ENCODE peak calls at places on chromosomes 6 and 20, in six cellular contexts. M, X, G, H, Y and T are unnamed samples.
A peak's percentile ranks its signal among the peaks of the same experiment; 100 is the strongest.

GRCh38 chr6:139323511-139324445 is 32.0 kb upstream of the TXLNB start:
- DNase-seq in G (peak; percentile 76), Y (no peak), H (no peak), X (peak; percentile 70), M (peak; percentile 51), T (peak; percentile 75)

GRCh38 chr20:1321654-1321939 is 7.3 kb downstream of the SDCBP2 start:
- DNase-seq in M (no peak), Y (no peak), X (no peak), G (no peak), H (no peak), T (no peak)

GRCh38 chr6:43070028-43070632 is 6.0 kb upstream of the PTK7 start:
- DNase-seq in M (peak; percentile 76), X (no peak), Y (peak; percentile 61), G (no peak), H (no peak), T (peak; percentile 43)

GRCh38 chr6:85865665-85866372 is 223.1 kb upstream of the SYNCRIP start:
- DNase-seq in M (peak; percentile 56), Y (no peak), H (no peak), G (no peak), X (no peak), T (peak; percentile 11)

GRCh38 chr6:166032366-166033171 is 135.1 kb downstream of the TBXT start:
- DNase-seq in Y (no peak), M (peak; percentile 12), X (peak; percentile 76), G (no peak), H (no peak), T (peak; percentile 38)

GRCh38 chr6:11412011-11412424 is 125.5 kb upstream of the TMEM170B start:
- DNase-seq in M (no peak), H (no peak), G (no peak), X (no peak), Y (no peak), T (no peak)

GRCh38 chr6:17998442-17998841 is 11.0 kb upstream of the KIF13A start:
- DNase-seq in G (no peak), X (no peak), H (no peak), M (no peak), Y (no peak), T (no peak)

GRCh38 chr6:130885392-130886192 is 58.4 kb downstream of the SMLR1 start:
- DNase-seq in X (peak; percentile 57), G (peak; percentile 94), Y (peak; percentile 85), H (no peak), M (peak; percentile 87), T (no peak)

GRCh38 chr6:51989789-51990188 is 97.6 kb downstream of the PKHD1 start:
- DNase-seq in G (no peak), H (no peak), M (no peak), X (no peak), Y (no peak), T (no peak)

GRCh38 chr6:19866900-19867627 is 29.9 kb downstream of the ID4 start:
- DNase-seq in M (no peak), H (no peak), X (no peak), G (no peak), Y (no peak), T (no peak)

GRCh38 chr20:14696937-14697336 is 359.5 kb upstream of the FLRT3 start:
- DNase-seq in Y (no peak), M (no peak), X (no peak), H (no peak), G (no peak), T (no peak)

GRCh38 chr6:52503344-52503747 is 73.5 kb downstream of the TRAM2 start:
- DNase-seq in Y (peak; percentile 29), X (peak; percentile 76), H (no peak), M (no peak), G (no peak), T (no peak)

GRCh38 chr6:52231411-52232127 is 12.7 kb downstream of the IL17F start:
- DNase-seq in M (no peak), Y (peak; percentile 8), X (no peak), H (no peak), G (no peak), T (no peak)

GRCh38 chr6:3336859-3337515 is 78.2 kb downstream of the PSMG4 start:
- DNase-seq in X (no peak), M (no peak), H (no peak), Y (no peak), G (no peak), T (no peak)

GRCh38 chr6:39079726-39080125 is 31.1 kb downstream of the GLP1R start:
- DNase-seq in M (no peak), Y (no peak), X (no peak), G (no peak), H (no peak), T (no peak)

GRCh38 chr6:119134752-119135151 is 56.3 kb upstream of the FAM184A start:
- DNase-seq in M (no peak), X (no peak), H (no peak), Y (no peak), G (no peak), T (no peak)

GRCh38 chr6:144364727-144365126 is 79.6 kb downstream of the UTRN start:
- DNase-seq in Y (no peak), H (no peak), G (no peak), X (no peak), M (no peak), T (no peak)

GRCh38 chr6:18328549-18328922 is 58.6 kb upstream of the RNF144B start:
- DNase-seq in Y (no peak), G (no peak), M (no peak), X (no peak), H (no peak), T (no peak)

GRCh38 chr6:146827216-146827928 is 228.6 kb downstream of the ADGB start:
- DNase-seq in G (no peak), X (no peak), Y (no peak), M (no peak), H (no peak), T (no peak)

GRCh38 chr20:9360427-9360826 is 154.0 kb upstream of the LAMP5 start:
- DNase-seq in Y (no peak), X (no peak), H (no peak), G (no peak), M (no peak), T (no peak)

GRCh38 chr6:156416392-156416791 is 360.8 kb upstream of the ARID1B start:
- DNase-seq in M (no peak), H (no peak), G (no peak), X (no peak), Y (no peak), T (no peak)

GRCh38 chr6:81696505-81696904 is 56.0 kb downstream of the TENT5A start:
- DNase-seq in M (peak; percentile 55), H (no peak), X (no peak), G (no peak), Y (no peak), T (no peak)

GRCh38 chr20:31472395-31473330 is 2.3 kb downstream of the DEFB124 start:
- DNase-seq in X (no peak), H (no peak), M (no peak), Y (no peak), G (no peak), T (no peak)

GRCh38 chr6:11727356-11727755 is 51.2 kb downstream of the ADTRP start:
- DNase-seq in G (no peak), M (no peak), H (no peak), Y (no peak), X (no peak), T (no peak)

GRCh38 chr20:25486377-25486776 is 78.9 kb downstream of the GINS1 start:
- DNase-seq in M (no peak), G (no peak), H (no peak), Y (no peak), X (no peak), T (peak; percentile 42)
- H3K27ac ChIP-seq in M (no peak overlapping the region), G (no peak overlapping the region), H (no peak overlapping the region), Y (peak overlapping the region; percentile 36), X (no peak overlapping the region), T (no peak overlapping the region)

DNA sequence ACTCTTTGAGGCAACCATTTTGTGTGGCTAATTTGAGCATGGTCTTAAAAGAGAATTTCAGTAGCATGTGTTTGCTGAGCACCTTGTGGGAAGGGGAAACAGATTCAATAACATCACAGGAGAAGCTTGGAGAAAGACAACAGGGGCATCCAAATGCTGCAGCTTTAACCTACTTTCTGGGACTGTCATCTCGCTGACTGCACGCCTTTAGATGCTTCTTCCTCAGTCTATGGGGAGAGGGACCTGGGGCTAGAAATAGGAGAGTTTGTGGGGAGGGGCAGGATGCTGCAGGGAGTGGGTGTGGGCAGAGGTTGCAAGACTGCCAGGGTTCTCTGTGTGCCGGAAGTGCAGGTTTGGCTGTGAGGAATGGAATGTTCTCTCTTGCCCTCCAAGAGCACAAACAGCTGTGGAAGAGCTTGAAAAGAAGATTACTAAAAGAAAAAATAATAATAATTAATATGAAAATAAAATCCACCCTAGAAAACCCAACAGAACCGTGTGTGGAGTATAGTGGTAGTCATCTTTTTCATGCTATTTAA is 93.2 kb downstream of the FOXO3 start:
- DNase-seq in H (no peak), Y (no peak), M (no peak), X (no peak), G (peak; percentile 74), T (peak; percentile 42)
- H3K4me1 ChIP-seq in H (peaks cover 79% of the 10 kb centered on the region), Y (no peaks in the 10 kb centered on the region), M (peaks cover 69% of the 10 kb centered on the region), X (peaks cover 2% of the 10 kb centered on the region), G (peaks cover 97% of the 10 kb centered on the region), T (peaks cover 42% of the 10 kb centered on the region)

DNA sequence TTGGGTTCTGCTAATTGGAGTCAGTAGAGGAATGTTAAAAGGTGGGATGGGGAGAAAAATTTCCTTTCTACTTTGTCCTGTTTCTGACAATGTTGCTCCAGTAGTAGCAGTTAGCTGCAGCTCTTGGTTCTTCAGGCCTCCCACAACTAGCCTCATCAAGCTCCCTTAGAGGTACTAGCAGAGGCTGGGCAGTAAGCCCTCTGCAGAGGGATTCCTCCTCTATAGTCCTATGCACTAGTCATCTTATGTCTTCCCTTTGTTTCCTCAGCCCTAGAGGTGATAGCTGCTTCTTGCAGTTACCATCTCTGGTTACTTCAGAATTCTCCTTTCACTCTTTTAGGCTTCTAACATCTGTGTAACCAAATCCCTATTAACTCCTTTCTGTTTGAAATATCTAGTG is 99.8 kb downstream of the FILIP1 start:
- DNase-seq in H (no peak), X (no peak), Y (no peak), G (no peak), M (no peak), T (no peak)
- TF ChIP-seq CTCF in H (no peak), X (peak; percentile 24), Y (no peak), G (no peak), M (no peak), T (no peak)

GRCh38 chr20:8094845-8095244 is 37.2 kb upstream of the PLCB1 start:
- DNase-seq in M (no peak), G (no peak), H (no peak), Y (no peak), X (no peak), T (no peak)

GRCh38 chr20:8097307-8097706 is 34.8 kb upstream of the PLCB1 start:
- DNase-seq in G (no peak), Y (no peak), H (no peak), X (no peak), M (no peak), T (no peak)

GRCh38 chr20:8095648-8096572 is 36.2 kb upstream of the PLCB1 start:
- DNase-seq in H (no peak), Y (no peak), X (no peak), M (no peak), G (no peak), T (no peak)

GRCh38 chr20:8089668-8090067 is 42.4 kb upstream of the PLCB1 start:
- DNase-seq in Y (peak; percentile 52), M (peak; percentile 12), G (no peak), H (no peak), X (no peak), T (no peak)

DNA sequence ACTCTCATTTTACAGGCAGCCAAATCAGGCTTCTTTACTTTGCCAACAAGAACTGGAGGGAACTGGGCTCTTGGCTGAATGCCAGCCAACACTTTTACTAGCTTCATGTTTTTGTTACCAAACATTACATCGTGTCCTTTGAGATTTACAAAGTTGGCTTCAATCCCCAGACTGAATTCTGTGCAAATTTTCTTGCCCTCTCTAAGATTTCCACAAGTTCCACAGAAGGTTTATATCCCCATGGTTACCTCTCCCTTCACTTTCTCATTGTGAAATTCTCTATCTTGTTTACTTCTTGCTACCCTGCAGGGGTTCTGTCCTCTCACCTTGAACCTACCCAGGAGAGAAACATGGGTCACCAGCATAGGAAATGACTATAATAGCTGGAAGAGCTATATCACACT is 37.6 kb upstream of the PLCB1 start:
- DNase-seq in X (no peak), H (no peak), Y (no peak), M (peak; percentile 72), G (peak; percentile 84), T (peak; percentile 62)
- H3K27ac ChIP-seq in X (no peak overlapping the region), H (peak overlapping the region; percentile 28), Y (no peak overlapping the region), M (peak overlapping the region; percentile 58), G (peak overlapping the region; percentile 63), T (no peak overlapping the region)